ENCODE peak calls at places on chromosomes 1 and 21, in six cellular contexts. One of them, this sample, is unnamed.

GRCh38 chr1:180851995-180852887 is 60.5 kb upstream of the KIAA1614 start:
- DNase-seq in nucleus accumbens: no peak
- DNase-seq in GM23248: no peak
- DNase-seq in 8988T: no peak
- DNase-seq in psoas muscle: no peak
- DNase-seq in GM18507: no peak
- DNase-seq in this sample: no peak

GRCh38 chr21:28916150-28916893 is 76.4 kb downstream of the LTN1 start:
- DNase-seq in nucleus accumbens: no peak
- DNase-seq in GM23248: no peak
- DNase-seq in 8988T: no peak
- DNase-seq in psoas muscle: no peak
- DNase-seq in GM18507: no peak
- DNase-seq in this sample: no peak

GRCh38 chr1:91015358-91015780 is 6.5 kb downstream of the ZNF644 start:
- DNase-seq in nucleus accumbens: no peak
- DNase-seq in GM23248: no peak
- DNase-seq in 8988T: no peak
- DNase-seq in psoas muscle: no peak
- DNase-seq in GM18507: no peak
- DNase-seq in this sample: no peak

GRCh38 chr1:114015075-114015474 is 35.8 kb downstream of the OLFML3 start:
- DNase-seq in nucleus accumbens: no peak
- DNase-seq in GM23248: peak
- DNase-seq in 8988T: no peak
- DNase-seq in psoas muscle: no peak
- DNase-seq in GM18507: no peak
- DNase-seq in this sample: no peak

GRCh38 chr1:26289158-26290059 is 9.5 kb downstream of the SH3BGRL3 start:
- DNase-seq in nucleus accumbens: no peak
- DNase-seq in GM23248: no peak
- DNase-seq in 8988T: no peak
- DNase-seq in psoas muscle: peak
- DNase-seq in GM18507: peak
- DNase-seq in this sample: no peak

GRCh38 chr1:154578058-154578418 is 10.5 kb downstream of the CHRNB2 start:
- DNase-seq in nucleus accumbens: no peak
- DNase-seq in GM23248: no peak
- DNase-seq in 8988T: no peak
- DNase-seq in psoas muscle: no peak
- DNase-seq in GM18507: no peak
- DNase-seq in this sample: no peak

GRCh38 chr1:161071886-161072371 is 2.2 kb upstream of the ARHGAP30 start:
- DNase-seq in nucleus accumbens: no peak
- DNase-seq in GM23248: peak
- DNase-seq in 8988T: peak
- DNase-seq in psoas muscle: peak
- DNase-seq in GM18507: no peak
- DNase-seq in this sample: peak

GRCh38 chr1:66013371-66013770 is 220.7 kb downstream of the PDE4B start:
- DNase-seq in nucleus accumbens: no peak
- DNase-seq in GM23248: no peak
- DNase-seq in 8988T: no peak
- DNase-seq in psoas muscle: no peak
- DNase-seq in GM18507: no peak
- DNase-seq in this sample: no peak

GRCh38 chr1:31376374-31377134 is 3.7 kb upstream of the FABP3 start:
- DNase-seq in nucleus accumbens: peak
- DNase-seq in GM23248: peak
- DNase-seq in 8988T: no peak
- DNase-seq in psoas muscle: no peak
- DNase-seq in GM18507: no peak
- DNase-seq in this sample: no peak

GRCh38 chr1:192311281-192311680 is 5.5 kb upstream of the RGS21 start:
- DNase-seq in nucleus accumbens: no peak
- DNase-seq in GM23248: peak
- DNase-seq in 8988T: no peak
- DNase-seq in psoas muscle: no peak
- DNase-seq in GM18507: no peak
- DNase-seq in this sample: peak

GRCh38 chr21:16071761-16072160 is 342.0 kb downstream of the USP25 start:
- DNase-seq in nucleus accumbens: no peak
- DNase-seq in GM23248: no peak
- DNase-seq in 8988T: no peak
- DNase-seq in psoas muscle: no peak
- DNase-seq in GM18507: no peak
- DNase-seq in this sample: no peak